ENCODE peak calls at places on chromosomes 1 and 21, in eight cellular contexts. O is heart right ventricle; U is choroid plexus epithelial cell; E is neural crest cell; B is AG04450; F is Calu3; Q is H9; I is CD8-positive, alpha-beta T cell. J is an unnamed sample.

GRCh38 chr1:243294723-243295121 is 38.9 kb downstream of the SDCCAG8 start:
- DNase-seq in O (no peak), U (peak; percentile 89), E (no peak), B (no peak), F (no peak), Q (no peak), I (no peak), J (no peak)

GRCh38 chr1:28287315-28287714 is 28.0 kb downstream of the SESN2 start:
- DNase-seq in O (no peak), U (peak; percentile 18), E (no peak), B (no peak), F (no peak), Q (no peak), I (no peak), J (no peak)

GRCh38 chr1:86616433-86616832 is 69.6 kb downstream of the CLCA4 start:
- DNase-seq in O (no peak), U (no peak), E (no peak), B (no peak), F (no peak), Q (no peak), I (no peak), J (no peak)

GRCh38 chr21:15894596-15894995 is 164.8 kb downstream of the USP25 start:
- DNase-seq in O (no peak), U (peak; percentile 54), E (no peak), B (no peak), F (no peak), Q (no peak), I (no peak), J (no peak)

GRCh38 chr21:45482899-45483821 is 59.1 kb downstream of the SLC19A1 start:
- DNase-seq in O (no peak), U (no peak), E (no peak), B (no peak), F (no peak), Q (no peak), I (peak; percentile 30), J (no peak)

GRCh38 chr1:53738205-53739108 is 507 bp downstream of the GLIS1 start:
- DNase-seq in O (peak; percentile 5), U (peak; percentile 41), E (no peak), B (no peak), F (no peak), Q (no peak), I (no peak), J (no peak)

GRCh38 chr1:90710579-90711536 is 6.2 kb downstream of the BARHL2 start:
- DNase-seq in O (no peak), U (no peak), E (no peak), B (no peak), F (no peak), Q (peak; percentile 74), I (no peak), J (no peak)

GRCh38 chr1:158330390-158330789 is 941 bp downstream of the CD1B start:
- DNase-seq in O (no peak), U (no peak), E (no peak), B (no peak), F (no peak), Q (no peak), I (no peak), J (no peak)

GRCh38 chr1:227897704-227898438 is 49.9 kb downstream of the WNT9A start:
- DNase-seq in O (no peak), U (no peak), E (no peak), B (no peak), F (no peak), Q (peak; percentile 19), I (no peak), J (peak; percentile 64)

GRCh38 chr1:33347650-33347992 is 26.7 kb upstream of the A3GALT2 start:
- DNase-seq in O (peak; percentile 48), U (peak; percentile 75), E (no peak), B (no peak), F (no peak), Q (no peak), I (no peak), J (no peak)

GRCh38 chr1:93061895-93062792 is 16.9 kb upstream of the MTF2 start:
- DNase-seq in O (no peak), U (peak; percentile 73), E (no peak), B (no peak), F (peak; percentile 47), Q (peak; percentile 51), I (no peak), J (no peak)

GRCh38 chr1:110554871-110555801 is 36.2 kb upstream of the KCNA10 start:
- DNase-seq in O (peak; percentile 44), U (peak; percentile 14), E (peak; percentile 68), B (no peak), F (peak; percentile 40), Q (peak; percentile 70), I (peak; percentile 36), J (no peak)

GRCh38 chr1:53524428-53525400 is 65.5 kb downstream of the DMRTB1 start:
- DNase-seq in O (peak; percentile 18), U (peak; percentile 23), E (no peak), B (no peak), F (no peak), Q (no peak), I (no peak), J (no peak)

GRCh38 chr21:42583150-42583991 is 69.7 kb downstream of the SLC37A1 start:
- DNase-seq in O (no peak), U (no peak), E (no peak), B (no peak), F (no peak), Q (no peak), I (no peak), J (no peak)

GRCh38 chr1:38624341-38625039 is 235.1 kb downstream of the RRAGC start:
- DNase-seq in O (peak; percentile 52), U (no peak), E (no peak), B (no peak), F (no peak), Q (no peak), I (no peak), J (no peak)

GRCh38 chr1:80535446-80535845 is 1265.3 kb upstream of the ADGRL2 start:
- DNase-seq in O (no peak), U (no peak), E (no peak), B (no peak), F (peak; percentile 19), Q (no peak), I (no peak), J (no peak)

GRCh38 chr1:159229896-159230295 is 25.2 kb downstream of the ACKR1 start:
- DNase-seq in O (no peak), U (no peak), E (no peak), B (no peak), F (no peak), Q (no peak), I (no peak), J (no peak)

GRCh38 chr1:201653238-201653637 is 114.3 kb downstream of the NAV1 start:
- DNase-seq in O (no peak), U (no peak), E (no peak), B (no peak), F (no peak), Q (no peak), I (no peak), J (no peak)

GRCh38 chr1:226643701-226644540 is 95.2 kb downstream of the ITPKB start:
- DNase-seq in O (no peak), U (no peak), E (no peak), B (no peak), F (no peak), Q (no peak), I (no peak), J (no peak)
- TF ChIP-seq CTCF in O (no peak), U (no peak), E (no peak), B (no peak), F (no peak), Q (no peak), I (peak; percentile 15), J (no peak)

GRCh38 chr1:204123376-204123775 is 28.5 kb downstream of the ETNK2 start:
- DNase-seq in O (no peak), U (peak; percentile 50), E (peak; percentile 32), B (no peak), F (no peak), Q (peak; percentile 72), I (no peak), J (no peak)
- TF ChIP-seq CTCF in O (peak; percentile 30), U (peak; percentile 72), E (peak; percentile 53), B (peak; percentile 35), F (no peak), Q (peak; percentile 75), I (no peak), J (no peak)

DNA sequence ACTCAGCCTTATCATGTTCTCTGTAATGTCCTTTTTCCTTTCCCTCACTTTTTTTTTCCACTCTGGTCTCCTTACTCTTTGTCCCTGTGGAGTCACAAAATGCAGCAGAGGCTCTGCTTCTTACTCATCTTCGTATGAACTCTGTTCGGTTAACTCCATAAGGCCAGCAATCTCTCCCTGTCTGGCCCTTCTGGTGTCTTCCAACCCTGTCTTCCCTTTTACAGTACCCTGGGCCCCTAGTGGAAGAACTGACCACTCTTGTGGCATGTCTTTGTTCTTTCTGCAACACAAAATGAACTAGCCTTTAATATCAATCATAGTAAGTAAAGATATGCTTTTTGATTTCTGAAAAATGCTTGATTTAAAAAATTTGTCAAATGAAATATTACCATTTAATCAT is 7.1 kb downstream of the CD101 start:
- DNase-seq in O (no peak), U (no peak), E (no peak), B (no peak), F (no peak), Q (no peak), I (no peak), J (no peak)
- TF ChIP-seq CTCF in O (no peak), U (no peak), E (no peak), B (no peak), F (no peak), Q (no peak), I (no peak), J (no peak)

DNA sequence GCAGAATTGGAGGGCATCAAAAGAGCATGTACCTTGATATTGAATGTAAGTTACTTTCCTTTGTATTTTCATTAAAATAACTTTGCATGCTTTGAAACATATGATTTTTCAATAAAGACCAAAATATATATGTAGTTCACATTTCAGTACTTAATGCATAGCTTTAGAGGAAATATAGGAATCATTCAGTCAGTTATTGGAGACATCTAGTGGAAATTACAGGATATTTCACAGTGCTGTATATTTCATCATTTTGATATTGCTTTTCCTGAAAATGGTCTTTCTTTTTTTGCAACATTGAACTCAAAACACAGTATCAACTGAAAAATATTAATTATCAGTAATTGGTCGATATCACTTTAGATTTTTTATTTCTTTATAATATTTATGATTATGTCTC is 375.8 kb downstream of the NCAM2 start:
- DNase-seq in O (no peak), U (peak; percentile 33), E (no peak), B (no peak), F (no peak), Q (no peak), I (no peak), J (no peak)
- TF ChIP-seq CTCF in O (peak; percentile 27), U (peak; percentile 45), E (peak; percentile 30), B (peak; percentile 54), F (no peak), Q (no peak), I (no peak), J (peak; percentile 66)

GRCh38 chr1:199580280-199580679 is 447.2 kb upstream of the NR5A2 start:
- DNase-seq in O (no peak), U (no peak), E (no peak), B (no peak), F (no peak), Q (no peak), I (no peak), J (no peak)

GRCh38 chr1:199573047-199573446 is 454.5 kb upstream of the NR5A2 start:
- DNase-seq in O (peak; percentile 20), U (no peak), E (no peak), B (no peak), F (no peak), Q (no peak), I (no peak), J (no peak)

GRCh38 chr1:199574949-199575348 is 452.6 kb upstream of the NR5A2 start:
- DNase-seq in O (no peak), U (no peak), E (no peak), B (no peak), F (no peak), Q (no peak), I (no peak), J (no peak)
- TF ChIP-seq CTCF in O (no peak), U (no peak), E (no peak), B (no peak), F (no peak), Q (no peak), I (no peak), J (no peak)